ENCODE peak calls at places on chromosomes 16 and 17, in five cellular contexts. C is esophagus squamous epithelium, G is HCT116, T is IMR-90, F is transverse colon. K is an unnamed sample.

GRCh38 chr16:4081577-4082021 is 34.6 kb downstream of the ADCY9 start:
- DNase-seq in G (no peak), T (peak; percentile 49), C (no peak), F (no peak), K (no peak)

GRCh38 chr17:40351185-40352043 is 13.1 kb downstream of the GJD3 start:
- DNase-seq in G (no peak), T (no peak), F (no peak), C (no peak), K (no peak)

GRCh38 chr16:11793840-11794239 is 3.2 kb downstream of the ZC3H7A start:
- DNase-seq in T (no peak), F (no peak), G (no peak), C (no peak), K (no peak)

GRCh38 chr17:11704041-11704440 is 105.8 kb downstream of the DNAH9 start:
- DNase-seq in F (no peak), G (no peak), C (no peak), T (no peak), K (peak; percentile 90)

GRCh38 chr17:65184235-65184959 is 47.2 kb downstream of the RGS9 start:
- DNase-seq in F (no peak), T (no peak), G (no peak), C (no peak), K (no peak)

GRCh38 chr17:63523256-63523869 is at the start of gene KCNH6:
- DNase-seq in T (no peak), F (no peak), C (no peak), G (no peak), K (no peak)

GRCh38 chr17:47877368-47878034 is 18.5 kb upstream of the SP2 start:
- DNase-seq in T (no peak), C (no peak), G (no peak), F (no peak), K (no peak)

GRCh38 chr16:10641953-10642949 is 52.5 kb downstream of the TEKT5 start:
- DNase-seq in T (no peak), F (no peak), G (no peak), C (no peak), K (no peak)

GRCh38 chr17:35083071-35083470 is 19.6 kb upstream of the RFFL start:
- DNase-seq in G (no peak), T (no peak), F (no peak), C (no peak), K (no peak)

GRCh38 chr16:69132424-69133252 is at the start of the genes CHTF8 and UTP4:
- DNase-seq in F (peak; percentile 88), T (peak; percentile 76), G (peak; percentile 32), C (peak; percentile 51), K (peak; percentile 95)

GRCh38 chr16:86566966-86567700 is 504 bp downstream of the FOXC2 start:
- DNase-seq in C (no peak), F (no peak), T (peak; percentile 62), G (no peak), K (no peak)

GRCh38 chr16:88617268-88618031 is 20.9 kb upstream of the IL17C start:
- DNase-seq in C (no peak), T (peak; percentile 66), F (peak; percentile 53), G (no peak), K (no peak)

GRCh38 chr16:69351309-69352027 is at the start of gene TMED6:
- DNase-seq in C (no peak), F (peak; percentile 77), T (no peak), G (no peak), K (no peak)

GRCh38 chr17:18107971-18108370 is 585 bp upstream of the MYO15A start:
- DNase-seq in G (no peak), C (no peak), T (no peak), F (no peak), K (no peak)

GRCh38 chr17:72419866-72420774 is 299.3 kb downstream of the SOX9 start:
- DNase-seq in G (no peak), T (no peak), C (no peak), F (peak; percentile 24), K (no peak)

GRCh38 chr16:81237282-81237681 is 1.2 kb upstream of the BCO1 start:
- DNase-seq in G (no peak), T (no peak), F (peak; percentile 64), C (no peak), K (no peak)

GRCh38 chr16:4212207-4212933 is 29.5 kb downstream of the SRL start:
- DNase-seq in F (no peak), C (no peak), G (no peak), T (no peak), K (no peak)

GRCh38 chr17:38701504-38702165 is 3.4 kb upstream of the MLLT6 start:
- DNase-seq in T (peak; percentile 71), F (peak; percentile 59), C (no peak), G (no peak), K (no peak)

GRCh38 chr16:65195998-65196397 is 74.1 kb upstream of the CDH11 start:
- DNase-seq in C (no peak), F (no peak), G (no peak), T (peak; percentile 27), K (no peak)

GRCh38 chr17:66959641-66960375 is 4.7 kb upstream of the CACNG4 start:
- DNase-seq in G (no peak), F (no peak), T (no peak), C (no peak), K (no peak)

GRCh38 chr16:66588981-66589713 is 9.9 kb downstream of the CMTM2 start:
- DNase-seq in F (peak; percentile 56), C (no peak), G (no peak), T (peak; percentile 18), K (no peak)

GRCh38 chr17:30780343-30780742 is 44.1 kb downstream of the CRLF3 start:
- DNase-seq in F (no peak), T (no peak), C (no peak), G (no peak), K (no peak)

GRCh38 chr17:78672880-78673371 is 95.7 kb upstream of the DNAH17 start:
- DNase-seq in C (no peak), T (no peak), G (no peak), F (no peak), K (no peak)

GRCh38 chr17:60390223-60390622 is 1.7 kb downstream of the USP32 start:
- DNase-seq in F (no peak), C (no peak), G (no peak), T (peak; percentile 47), K (no peak)

GRCh38 chr16:89123001-89123830 is 29.6 kb downstream of the ACSF3 start:
- DNase-seq in C (no peak), T (no peak), G (no peak), F (no peak), K (no peak)

GRCh38 chr17:7862692-7863437 is 5.1 kb downstream of the CYB5D1 start:
- DNase-seq in F (peak; percentile 31), G (no peak), T (peak; percentile 54), C (no peak), K (no peak)

GRCh38 chr17:81064746-81065475 is 30.0 kb downstream of the BAIAP2 start:
- DNase-seq in C (no peak), G (no peak), T (peak; percentile 52), F (no peak), K (no peak)

GRCh38 chr17:60039509-60040442 is 38.9 kb downstream of the HEATR6 start:
- DNase-seq in F (no peak), C (no peak), T (no peak), G (no peak), K (no peak)

DNA sequence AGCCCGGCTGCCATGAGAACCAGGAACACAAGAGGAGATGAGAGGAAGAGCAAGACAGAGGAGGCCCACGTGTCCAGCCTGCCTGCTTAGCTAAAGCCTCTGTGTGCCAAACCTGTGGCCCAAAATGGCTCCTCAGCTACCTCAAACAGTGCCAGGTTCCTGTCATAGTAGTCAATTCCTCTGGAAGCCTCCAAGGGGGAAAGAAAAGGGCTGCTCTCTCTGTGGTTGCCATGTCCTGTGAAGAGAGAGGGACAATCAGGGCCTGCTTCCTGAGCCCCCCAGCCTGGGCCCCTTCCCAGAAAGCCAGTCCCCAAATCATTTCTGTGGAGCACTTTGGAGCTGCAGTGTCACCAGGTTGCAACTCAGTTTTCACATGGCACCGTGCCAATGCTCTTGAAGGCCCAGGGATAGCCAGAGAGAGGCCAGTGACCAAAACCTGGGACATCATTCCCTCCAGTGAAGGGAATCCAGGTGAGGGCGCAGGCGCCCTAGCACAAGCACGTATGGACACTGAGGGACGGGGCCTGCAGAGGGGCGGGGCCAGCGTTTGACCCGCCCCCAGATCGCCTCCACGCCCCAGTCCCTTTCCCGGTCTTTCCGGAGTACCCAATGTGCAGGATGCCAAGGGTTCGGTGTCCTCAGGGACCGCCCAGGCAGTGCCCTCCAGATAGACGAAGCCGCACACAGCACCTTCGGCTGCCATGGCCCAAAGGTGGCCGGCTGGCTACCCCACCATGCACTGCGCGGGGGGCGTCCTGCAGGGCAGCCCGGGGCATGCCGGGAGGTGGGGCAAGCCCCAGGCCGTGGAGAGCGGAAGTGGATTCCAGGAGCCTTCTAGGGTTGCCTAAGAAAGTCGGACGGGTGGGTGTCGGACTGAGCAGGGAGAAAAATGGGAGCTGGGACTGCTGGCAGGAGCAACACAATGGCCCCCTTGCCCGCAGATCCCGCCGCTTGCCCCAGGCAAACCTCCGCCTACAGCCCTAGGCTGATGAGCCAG is 4.8 kb downstream of the SLC12A4 start:
- DNase-seq in G (no peak), C (no peak), T (no peak), F (no peak), K (no peak)
- TF ChIP-seq POLR2A in G (no peak), C (no peak), T (no peak), F (no peak), K (peak; percentile 10)

GRCh38 chr16:70683146-70683944 is 2.5 kb downstream of the MTSS2 start:
- DNase-seq in G (no peak), C (no peak), F (no peak), T (no peak), K (no peak)
- H3K4me1 ChIP-seq in G (peaks cover 36% of the 10 kb centered on the region), C (peaks cover 59% of the 10 kb centered on the region), F (peaks cover 77% of the 10 kb centered on the region), T (peaks cover 53% of the 10 kb centered on the region), K (peaks cover 71% of the 10 kb centered on the region)

GRCh38 chr16:56303066-56303705 is 111.9 kb downstream of the GNAO1 start:
- DNase-seq in F (no peak), T (no peak), G (no peak), C (no peak), K (no peak)

GRCh38 chr16:56302506-56302905 is 111.2 kb downstream of the GNAO1 start:
- DNase-seq in G (no peak), C (no peak), T (no peak), F (no peak), K (no peak)

GRCh38 chr16:56298948-56299602 is 107.8 kb downstream of the GNAO1 start:
- DNase-seq in C (no peak), T (no peak), F (no peak), G (no peak), K (no peak)

GRCh38 chr16:56301391-56301850 is 110.1 kb downstream of the GNAO1 start:
- DNase-seq in T (peak; percentile 46), G (no peak), C (no peak), F (no peak), K (no peak)

DNA sequence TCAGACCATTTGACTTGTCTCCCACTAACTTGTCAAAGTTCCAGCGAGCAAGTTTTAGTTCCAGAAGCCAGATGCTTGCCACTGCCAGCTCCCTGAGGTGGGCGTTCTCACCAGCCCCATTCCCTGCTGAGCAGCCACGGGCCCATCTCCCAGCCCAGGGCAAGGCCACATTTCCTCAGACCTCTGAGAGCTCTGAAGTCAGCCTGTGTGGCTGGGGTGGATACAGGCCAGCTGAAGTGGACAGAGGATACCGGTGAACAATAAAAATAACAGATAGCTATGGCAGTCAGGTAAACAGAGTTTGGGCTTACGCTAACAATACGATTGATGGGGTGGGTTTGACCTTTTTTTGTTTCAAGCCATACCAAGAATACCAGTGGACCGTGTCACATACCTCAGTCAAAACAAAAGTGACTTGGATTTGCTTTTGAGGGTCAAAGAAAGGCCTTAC is 109.6 kb downstream of the GNAO1 start:
- DNase-seq in C (no peak), G (no peak), F (no peak), T (peak; percentile 17), K (no peak)
- TF ChIP-seq CTCF in C (no peak), G (no peak), F (no peak), T (no peak), K (no peak)

GRCh38 chr17:41527076-41528023 is 758 bp downstream of the KRT19 start:
- DNase-seq in G (no peak), T (no peak), F (peak; percentile 68), C (no peak), K (no peak)
- TF ChIP-seq POLR2A in G (no peak), T (no peak), F (no peak), C (no peak), K (no peak)